ENCODE peak calls at places on chromosome 18, in six cellular contexts. D is IMR-90, Z is breast epithelium, H is adrenal gland, O is heart left ventricle, P is ovary. C is an unnamed sample.

GRCh38 chr18:67514901-67515540 is 1.5 kb downstream of the DSEL start:
- DNase-seq in P (no peak), O (no peak), H (no peak), Z (no peak), D (peak; percentile 48), C (no peak)

GRCh38 chr18:58605027-58606020 is 23.6 kb downstream of the ALPK2 start:
- DNase-seq in O (no peak), H (no peak), P (no peak), Z (no peak), D (peak; percentile 87), C (no peak)

GRCh38 chr18:61149786-61150185 is 183.4 kb upstream of the CDH20 start:
- DNase-seq in D (no peak), Z (no peak), P (no peak), O (no peak), H (no peak), C (no peak)

GRCh38 chr18:42922363-42922762 is 193.1 kb downstream of the RIT2 start:
- DNase-seq in Z (no peak), D (no peak), H (no peak), O (no peak), P (no peak), C (no peak)

GRCh38 chr18:50649821-50650220 is 89.9 kb downstream of the MAPK4 start:
- DNase-seq in H (peak; percentile 88), D (peak; percentile 29), Z (peak; percentile 60), O (peak; percentile 77), P (peak; percentile 78), C (no peak)

GRCh38 chr18:9743200-9744016 is 35.3 kb downstream of the RAB31 start:
- DNase-seq in O (no peak), D (peak; percentile 98), Z (no peak), P (peak; percentile 31), H (peak; percentile 91), C (no peak)

GRCh38 chr18:3261393-3262233 is at the start of gene MYL12B:
- DNase-seq in D (peak; percentile 68), O (peak; percentile 92), Z (peak; percentile 84), H (peak; percentile 84), P (peak; percentile 73), C (peak; percentile 73)

GRCh38 chr18:9070212-9070611 is 32.3 kb upstream of the NDUFV2 start:
- DNase-seq in O (no peak), H (no peak), D (no peak), P (no peak), Z (no peak), C (no peak)

GRCh38 chr18:58952871-58953270 is 88.2 kb downstream of the ZNF532 start:
- DNase-seq in D (no peak), O (no peak), H (no peak), P (no peak), Z (no peak), C (no peak)

GRCh38 chr18:49949991-49950395 is 136.7 kb upstream of the ACAA2 start:
- DNase-seq in P (no peak), O (no peak), Z (no peak), D (no peak), H (no peak), C (no peak)

GRCh38 chr18:77131100-77131651 is 1.4 kb downstream of the MBP start:
- DNase-seq in O (peak; percentile 78), Z (no peak), D (no peak), P (no peak), H (peak; percentile 46), C (peak; percentile 53)

GRCh38 chr18:56545539-56545938 is 92.9 kb downstream of the TXNL1 start:
- DNase-seq in O (no peak), Z (no peak), H (no peak), P (no peak), D (no peak), C (no peak)

DNA sequence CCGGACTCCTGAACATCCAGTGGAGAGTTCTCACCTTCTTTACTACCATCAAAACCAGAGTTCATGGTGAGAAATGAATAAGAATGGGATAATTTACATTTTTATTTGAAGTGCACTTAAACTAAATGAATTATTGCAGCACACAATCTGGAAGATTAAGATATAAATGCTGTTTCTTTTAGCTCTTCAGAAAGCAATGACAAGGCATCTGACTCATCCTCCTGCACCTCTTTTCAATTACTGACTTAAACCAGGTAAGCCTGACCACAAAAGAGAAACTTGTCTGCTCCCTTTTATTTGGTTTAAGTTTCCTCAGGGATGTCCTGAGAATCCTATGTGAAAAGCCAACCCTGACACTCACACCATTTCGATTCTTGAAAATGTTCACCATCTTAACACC is 720 bp upstream of the DSC2 start:
- DNase-seq in P (no peak), Z (no peak), H (no peak), O (no peak), D (no peak), C (no peak)
- H3K27ac ChIP-seq in P (no peak overlapping the region), Z (peak overlapping the region; percentile 94), H (no peak overlapping the region), O (no peak overlapping the region), D (no peak overlapping the region), C (no peak overlapping the region)

DNA sequence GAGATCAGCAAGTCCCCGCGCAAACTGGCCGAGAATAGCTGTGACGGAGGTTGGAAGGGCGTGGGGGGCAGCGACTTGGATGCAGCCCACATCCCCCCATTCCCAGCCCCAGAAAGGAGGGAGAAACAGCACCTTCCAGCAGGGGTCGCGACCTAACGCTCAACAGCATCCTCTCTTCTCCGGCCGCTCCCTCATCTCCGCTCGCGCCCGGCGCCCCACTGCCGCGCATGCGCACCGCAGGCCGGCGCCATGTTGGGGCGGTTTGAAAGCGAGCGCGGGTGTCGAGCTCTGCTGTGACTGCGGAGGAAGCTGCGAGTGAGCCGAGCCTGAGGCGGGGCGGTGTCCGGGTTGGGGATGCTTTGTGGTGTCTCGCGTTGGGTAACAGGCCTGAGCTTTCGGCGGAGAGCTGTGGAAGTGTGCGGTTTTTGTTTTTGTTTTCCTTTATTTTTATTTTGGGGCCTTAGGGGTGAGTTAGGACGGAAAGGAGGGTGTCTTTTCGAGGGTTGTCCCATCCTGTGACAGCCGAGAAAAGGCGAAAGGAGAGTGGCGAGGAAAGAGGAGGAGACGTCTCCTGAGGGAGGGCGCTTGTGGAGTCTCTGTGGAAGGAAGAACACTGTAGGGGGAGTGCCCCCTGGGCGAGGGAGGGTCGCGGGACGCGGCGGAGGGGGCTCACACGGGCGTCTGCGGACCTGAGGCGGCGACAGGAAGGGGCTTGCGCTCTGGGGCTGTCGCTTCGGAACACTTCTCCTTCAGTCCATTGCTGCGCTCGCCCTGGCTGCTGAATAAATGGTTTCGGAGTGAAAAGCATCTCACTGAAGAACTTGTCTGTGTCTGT is at the start of the genes C18orf54 and STARD6:
- DNase-seq in Z (peak; percentile 78), H (peak; percentile 81), D (peak; percentile 85), O (peak; percentile 94), P (peak; percentile 82), C (peak; percentile 54)
- TF ChIP-seq POLR2A in Z (no peak), H (no peak), D (peak; percentile 32), O (no peak), P (no peak), C (peak; percentile 11)

GRCh38 chr18:22346968-22347611 is 70.6 kb downstream of the CTAGE1 start:
- DNase-seq in P (peak; percentile 88), O (peak; percentile 87), Z (no peak), D (peak; percentile 73), H (peak; percentile 93), C (peak; percentile 29)

GRCh38 chr18:22347624-22348511 is 69.8 kb downstream of the CTAGE1 start:
- DNase-seq in D (peak; percentile 16), H (peak; percentile 58), Z (no peak), P (peak; percentile 53), O (no peak), C (no peak)

GRCh38 chr18:22349966-22350365 is 67.7 kb downstream of the CTAGE1 start:
- DNase-seq in D (no peak), H (no peak), Z (no peak), O (no peak), P (no peak), C (no peak)

GRCh38 chr18:22348521-22349316 is 69.0 kb downstream of the CTAGE1 start:
- DNase-seq in Z (peak; percentile 67), D (peak; percentile 42), H (peak; percentile 79), P (peak; percentile 80), O (peak; percentile 87), C (no peak)

DNA sequence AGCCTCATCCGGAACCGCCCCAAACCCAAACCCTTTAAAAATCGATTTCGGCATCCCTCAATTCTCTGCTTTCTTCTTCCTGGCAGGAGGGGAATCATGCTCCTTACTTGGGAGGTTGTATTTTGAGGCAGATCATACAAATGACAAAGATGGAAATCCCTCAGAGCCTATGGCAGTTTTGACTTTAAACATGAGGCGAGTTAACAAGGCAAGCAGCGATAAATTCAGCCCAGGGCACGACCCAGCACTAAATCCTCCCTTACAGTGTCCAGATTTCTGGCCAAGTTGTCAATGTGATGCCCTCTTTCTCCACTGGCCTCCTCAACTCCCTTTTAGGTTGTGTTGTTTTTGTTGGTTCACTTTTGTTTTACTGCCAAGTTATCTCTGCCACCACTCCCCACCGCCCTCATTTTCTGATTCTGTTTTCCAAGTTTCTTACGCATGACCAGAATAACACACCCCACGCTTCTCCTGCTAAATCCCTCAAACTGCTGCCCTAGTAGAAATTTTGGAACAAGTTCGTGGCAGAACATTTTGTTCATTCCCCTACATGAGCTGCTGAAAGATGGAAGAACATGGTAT is 68.3 kb downstream of the CTAGE1 start:
- DNase-seq in O (no peak), D (no peak), P (peak; percentile 72), H (no peak), Z (no peak), C (no peak)
- H3K27ac ChIP-seq in O (peak overlapping the region; percentile 91), D (peak overlapping the region; percentile 69), P (peak overlapping the region; percentile 75), H (peak overlapping the region; percentile 91), Z (peak overlapping the region; percentile 84), C (no peak overlapping the region)

GRCh38 chr18:5294618-5295230 is 802 bp downstream of the ZBTB14 start:
- DNase-seq in P (peak; percentile 44), O (peak; percentile 81), H (peak; percentile 67), Z (peak; percentile 62), D (peak; percentile 51), C (peak; percentile 15)
- TF ChIP-seq POLR2A in P (no peak), O (no peak), H (peak; percentile 1), Z (no peak), D (no peak), C (no peak)

DNA sequence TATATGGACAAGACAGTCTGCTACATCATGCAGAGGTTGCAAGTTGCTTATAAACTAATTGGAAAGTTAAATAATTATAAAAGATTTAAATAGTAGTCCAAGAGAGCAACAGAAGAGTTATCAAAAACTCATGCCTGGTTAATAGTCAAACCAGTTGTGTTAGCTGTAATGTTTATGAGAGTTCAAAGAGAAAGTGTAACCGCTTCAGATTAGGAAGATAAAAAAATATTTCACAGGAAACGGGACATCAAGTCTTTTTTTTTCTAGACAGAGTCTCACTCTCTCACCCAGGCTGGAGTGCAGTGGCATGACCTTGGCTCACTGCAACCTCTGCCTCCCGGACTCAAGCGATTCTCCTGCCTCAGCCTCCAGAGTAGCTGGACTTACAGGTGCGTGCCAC is 34.6 kb upstream of the RNF125 start:
- DNase-seq in Z (no peak), H (no peak), P (no peak), D (no peak), O (no peak), C (no peak)
- H3K27ac ChIP-seq in Z (no peak overlapping the region), H (no peak overlapping the region), P (no peak overlapping the region), D (no peak overlapping the region), O (no peak overlapping the region), C (peak overlapping the region; percentile 62)